ENCODE peak calls at places on chromosomes 11 and 22, in four cellular contexts. One of them, this sample, is unnamed. For H3K27me3, the result is how much of the 10 kb centered on the place peaks cover.

GRCh38 chr11:60899021-60899936 is 7.1 kb downstream of the PRPF19 start:
- DNase-seq in esophagus squamous epithelium: no peak
- DNase-seq in uterus: peak
- DNase-seq in IMR-90: peak
- DNase-seq in this sample: no peak

GRCh38 chr11:34068098-34068497 is 16.6 kb downstream of the CAPRIN1 start:
- DNase-seq in esophagus squamous epithelium: no peak
- DNase-seq in IMR-90: peak
- DNase-seq in uterus: no peak
- DNase-seq in this sample: no peak

GRCh38 chr11:132258865-132259264 is 888.5 kb downstream of the NTM start:
- DNase-seq in esophagus squamous epithelium: no peak
- DNase-seq in IMR-90: peak
- DNase-seq in uterus: no peak
- DNase-seq in this sample: no peak

GRCh38 chr11:83855237-83855636 is 569.1 kb upstream of the CCDC90B start:
- DNase-seq in uterus: no peak
- DNase-seq in IMR-90: no peak
- DNase-seq in esophagus squamous epithelium: no peak
- DNase-seq in this sample: no peak

GRCh38 chr22:39594411-39594810 is 23.9 kb downstream of the CACNA1I start:
- DNase-seq in esophagus squamous epithelium: no peak
- DNase-seq in uterus: no peak
- DNase-seq in IMR-90: no peak
- DNase-seq in this sample: no peak

GRCh38 chr22:25111579-25112517 is 87.8 kb upstream of the CRYBB3 start:
- DNase-seq in uterus: no peak
- DNase-seq in esophagus squamous epithelium: no peak
- DNase-seq in IMR-90: no peak
- DNase-seq in this sample: peak

GRCh38 chr11:31649567-31649966 is 140.0 kb downstream of the ELP4 start:
- DNase-seq in IMR-90: no peak
- DNase-seq in esophagus squamous epithelium: no peak
- DNase-seq in uterus: no peak
- DNase-seq in this sample: no peak

GRCh38 chr11:12270215-12270797 is 107.1 kb upstream of the PARVA start:
- DNase-seq in esophagus squamous epithelium: no peak
- DNase-seq in IMR-90: no peak
- DNase-seq in uterus: no peak
- DNase-seq in this sample: no peak

GRCh38 chr11:5608778-5609177 is 12.3 kb downstream of the TRIM6 start:
- DNase-seq in uterus: no peak
- DNase-seq in IMR-90: peak
- DNase-seq in esophagus squamous epithelium: no peak
- DNase-seq in this sample: no peak

GRCh38 chr11:6920702-6921101 is at the start of gene OR2D3:
- DNase-seq in IMR-90: no peak
- DNase-seq in esophagus squamous epithelium: no peak
- DNase-seq in uterus: no peak
- DNase-seq in this sample: no peak

GRCh38 chr22:23763579-23764331 is 965 bp downstream of the C22orf15 start:
- DNase-seq in IMR-90: no peak
- DNase-seq in esophagus squamous epithelium: no peak
- DNase-seq in uterus: no peak
- DNase-seq in this sample: no peak

GRCh38 chr11:107592813-107593212 is 1.9 kb downstream of the ELMOD1 start:
- DNase-seq in esophagus squamous epithelium: no peak
- DNase-seq in uterus: no peak
- DNase-seq in IMR-90: no peak
- DNase-seq in this sample: no peak

GRCh38 chr11:61150656-61151544 is 10.3 kb downstream of the VPS37C start:
- DNase-seq in IMR-90: no peak
- DNase-seq in esophagus squamous epithelium: no peak
- DNase-seq in uterus: no peak
- DNase-seq in this sample: no peak

GRCh38 chr22:23984430-23984829 is 4.5 kb downstream of the GSTT2 start:
- DNase-seq in esophagus squamous epithelium: no peak
- DNase-seq in IMR-90: peak
- DNase-seq in uterus: no peak
- DNase-seq in this sample: no peak

GRCh38 chr22:19085233-19086043 is 36.8 kb downstream of the DGCR2 start:
- DNase-seq in IMR-90: peak
- DNase-seq in uterus: no peak
- DNase-seq in esophagus squamous epithelium: no peak
- DNase-seq in this sample: no peak

GRCh38 chr11:117221775-117222517 is 9.9 kb downstream of the PCSK7 start:
- DNase-seq in IMR-90: peak
- DNase-seq in uterus: peak
- DNase-seq in esophagus squamous epithelium: no peak
- DNase-seq in this sample: no peak

GRCh38 chr22:39472570-39473556 is 16.1 kb downstream of the MGAT3 start:
- DNase-seq in uterus: no peak
- DNase-seq in IMR-90: no peak
- DNase-seq in esophagus squamous epithelium: no peak
- DNase-seq in this sample: no peak

GRCh38 chr11:45984192-45984591 is 61.7 kb downstream of the LARGE2 start:
- DNase-seq in IMR-90: no peak
- DNase-seq in esophagus squamous epithelium: no peak
- DNase-seq in uterus: no peak
- DNase-seq in this sample: no peak

GRCh38 chr11:34443136-34443535 is 4.4 kb downstream of the CAT start:
- DNase-seq in IMR-90: no peak
- DNase-seq in esophagus squamous epithelium: no peak
- DNase-seq in uterus: no peak
- DNase-seq in this sample: no peak

GRCh38 chr11:128476729-128477128 is 110.6 kb downstream of the ETS1 start:
- DNase-seq in esophagus squamous epithelium: no peak
- DNase-seq in uterus: no peak
- DNase-seq in IMR-90: no peak
- DNase-seq in this sample: no peak

GRCh38 chr11:63918576-63919171 is 1.7 kb upstream of the RCOR2 start:
- DNase-seq in uterus: no peak
- DNase-seq in esophagus squamous epithelium: no peak
- DNase-seq in IMR-90: no peak
- DNase-seq in this sample: no peak

GRCh38 chr11:20110908-20111669 is 49.2 kb downstream of the DBX1 start:
- DNase-seq in uterus: peak
- DNase-seq in esophagus squamous epithelium: no peak
- DNase-seq in IMR-90: peak
- DNase-seq in this sample: no peak

GRCh38 chr11:20113147-20113435 is 47.2 kb downstream of the DBX1 start:
- DNase-seq in esophagus squamous epithelium: no peak
- DNase-seq in IMR-90: no peak
- DNase-seq in uterus: no peak
- DNase-seq in this sample: no peak

GRCh38 chr11:20114588-20114987 is 45.7 kb downstream of the DBX1 start:
- DNase-seq in esophagus squamous epithelium: no peak
- DNase-seq in IMR-90: peak
- DNase-seq in uterus: no peak
- DNase-seq in this sample: no peak

GRCh38 chr11:20111871-20112270 is 48.4 kb downstream of the DBX1 start:
- DNase-seq in uterus: no peak
- DNase-seq in IMR-90: no peak
- DNase-seq in esophagus squamous epithelium: no peak
- DNase-seq in this sample: no peak

DNA sequence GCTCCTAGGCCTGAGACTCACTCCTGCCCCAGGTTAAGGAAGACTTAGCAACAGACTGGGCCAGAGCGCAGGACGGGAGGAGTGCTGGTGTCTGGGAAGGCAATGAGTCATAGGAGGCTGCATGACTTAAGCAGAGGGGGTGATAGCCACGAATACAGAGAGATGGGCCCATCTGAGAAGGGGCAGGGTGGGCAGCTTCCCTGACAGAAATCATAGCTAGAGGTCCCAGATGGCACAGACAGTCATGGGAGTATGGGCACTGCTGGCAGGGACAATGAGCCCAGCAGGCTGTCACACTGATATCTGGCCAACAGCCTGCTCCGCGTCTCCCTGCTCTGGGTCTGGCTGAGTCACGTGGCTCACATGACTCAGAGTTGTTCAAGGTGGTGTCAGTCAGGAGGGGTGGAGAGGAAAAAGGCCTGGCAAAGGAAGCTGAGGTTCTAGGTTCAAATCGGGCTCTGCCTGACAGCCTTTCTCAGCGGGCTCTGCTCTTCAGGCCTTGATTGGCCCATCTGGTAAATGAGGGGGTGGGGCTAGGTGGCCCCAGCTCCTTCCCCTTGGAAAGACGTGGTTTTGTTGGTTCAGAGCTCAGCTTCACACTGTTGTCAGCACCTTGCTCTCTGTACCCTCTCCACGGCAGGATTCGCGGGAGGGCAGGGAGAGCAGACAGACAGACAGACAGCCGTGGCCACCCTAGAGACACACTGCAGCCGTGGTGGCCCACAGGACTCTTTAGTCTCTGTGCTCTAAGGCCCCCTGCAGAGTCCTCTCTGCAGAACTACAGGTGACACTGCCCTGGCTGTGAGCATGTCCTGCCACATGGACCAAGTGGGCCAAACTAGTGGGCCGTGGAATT is 47.8 kb downstream of the DBX1 start:
- DNase-seq in esophagus squamous epithelium: no peak
- DNase-seq in uterus: peak
- DNase-seq in IMR-90: peak
- DNase-seq in this sample: peak
- TF ChIP-seq POLR2A in esophagus squamous epithelium: no peak
- TF ChIP-seq POLR2A in uterus: no peak
- TF ChIP-seq POLR2A in IMR-90: peak
- TF ChIP-seq POLR2A in this sample: no peak

GRCh38 chr22:45971389-45972028 is 5.5 kb downstream of the WNT7B start:
- DNase-seq in uterus: no peak
- DNase-seq in IMR-90: no peak
- DNase-seq in esophagus squamous epithelium: no peak
- DNase-seq in this sample: no peak
- H3K4me3 ChIP-seq in uterus: no peak
- H3K4me3 ChIP-seq in IMR-90: peak
- H3K4me3 ChIP-seq in esophagus squamous epithelium: peak
- H3K4me3 ChIP-seq in this sample: no peak

DNA sequence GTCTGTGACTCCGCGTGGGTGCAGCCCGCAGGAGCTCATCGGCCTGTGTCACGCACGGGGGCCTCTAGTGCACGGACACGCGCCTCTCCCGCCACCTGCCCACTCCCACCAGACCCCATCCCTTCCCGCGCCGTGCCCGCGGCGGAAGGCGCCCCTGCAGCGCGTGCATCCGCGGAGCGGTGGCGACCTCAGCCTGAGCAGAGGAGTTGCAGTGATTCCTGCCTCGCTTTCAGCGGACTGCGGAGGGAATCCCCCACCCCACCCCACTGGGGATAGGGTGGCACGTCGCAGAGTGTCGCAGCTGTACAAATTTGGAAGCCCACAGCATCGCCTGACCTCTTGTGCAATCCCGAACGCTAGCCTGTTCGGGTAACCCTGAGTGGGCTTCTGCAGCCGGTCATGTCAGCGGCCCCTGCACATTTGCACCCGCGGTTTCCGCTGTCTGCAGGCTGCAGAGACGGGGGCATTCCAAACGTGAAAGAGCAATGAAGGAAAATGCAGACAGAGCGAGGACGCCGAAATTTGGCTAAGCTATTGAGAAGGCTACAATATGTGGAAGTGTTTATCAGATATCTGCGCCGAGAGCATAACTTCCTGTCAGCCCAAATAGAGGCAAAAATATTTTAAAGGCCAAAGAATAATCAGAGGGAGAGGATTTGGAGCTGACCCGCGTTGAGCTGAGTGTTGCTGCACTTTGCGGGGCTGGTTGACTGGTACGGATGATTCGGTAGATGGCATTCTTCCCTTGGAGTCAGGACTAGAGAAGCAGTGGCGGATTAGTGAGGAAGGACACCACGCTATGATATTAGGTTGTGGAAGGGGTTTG is 619 bp upstream of the ARHGAP20 start:
- DNase-seq in IMR-90: peak
- DNase-seq in uterus: peak
- DNase-seq in esophagus squamous epithelium: no peak
- DNase-seq in this sample: peak
- H3K27me3 ChIP-seq in IMR-90: under half
- H3K27me3 ChIP-seq in uterus: under half
- H3K27me3 ChIP-seq in esophagus squamous epithelium: under half
- H3K27me3 ChIP-seq in this sample: under half

GRCh38 chr11:8241373-8242112 is 22.1 kb downstream of the LMO1 start:
- DNase-seq in uterus: no peak
- DNase-seq in IMR-90: no peak
- DNase-seq in esophagus squamous epithelium: no peak
- DNase-seq in this sample: no peak
- TF ChIP-seq POLR2A in uterus: no peak
- TF ChIP-seq POLR2A in IMR-90: no peak
- TF ChIP-seq POLR2A in esophagus squamous epithelium: no peak
- TF ChIP-seq POLR2A in this sample: no peak

GRCh38 chr22:43151251-43152000 is at the start of gene TSPO:
- DNase-seq in esophagus squamous epithelium: no peak
- DNase-seq in IMR-90: peak
- DNase-seq in uterus: peak
- DNase-seq in this sample: peak
- H3K4me3 ChIP-seq in esophagus squamous epithelium: peak
- H3K4me3 ChIP-seq in IMR-90: peak
- H3K4me3 ChIP-seq in uterus: peak
- H3K4me3 ChIP-seq in this sample: peak

This sample was measured in right lobe of liver.